ENCODE peak calls at places on chromosomes 1 and 21, in seven cellular contexts. A is SK-N-SH, O is aorta, R is SJSA1, G is astrocyte, T is adrenal gland, S is neural progenitor cell. E is an unnamed sample.

GRCh38 chr1:16162163-16162822 is 6.4 kb upstream of the EPHA2 start:
- DNase-seq in T (no peak), A (no peak), S (peak; percentile 80), G (no peak), O (peak; percentile 73), R (no peak), E (no peak)

GRCh38 chr1:171655215-171656116 is 3.0 kb upstream of the MYOC start:
- DNase-seq in S (peak; percentile 83), G (peak; percentile 10), T (peak; percentile 62), A (peak; percentile 56), O (peak; percentile 93), R (no peak), E (peak; percentile 49)

GRCh38 chr1:24904731-24905354 is 25.2 kb downstream of the RUNX3 start:
- DNase-seq in T (peak; percentile 7), A (no peak), G (no peak), O (peak; percentile 59), R (peak; percentile 37), S (no peak), E (no peak)

GRCh38 chr1:228446849-228447248 is 30.2 kb upstream of the TRIM17 start:
- DNase-seq in S (peak; percentile 55), T (no peak), G (no peak), A (no peak), O (peak; percentile 57), R (no peak), E (no peak)

GRCh38 chr1:57206038-57206437 is 217.8 kb downstream of the DAB1 start:
- DNase-seq in S (peak; percentile 76), A (no peak), R (no peak), G (no peak), O (no peak), T (no peak), E (no peak)

GRCh38 chr1:226763741-226764264 is 24.7 kb upstream of the ITPKB start:
- DNase-seq in O (no peak), A (peak; percentile 33), S (no peak), T (no peak), G (peak; percentile 86), R (peak; percentile 93), E (no peak)

GRCh38 chr1:15676010-15676409 is 8.1 kb upstream of the PLEKHM2 start:
- DNase-seq in S (no peak), T (no peak), O (no peak), A (no peak), R (no peak), G (no peak), E (no peak)

GRCh38 chr1:75720820-75721219 is 3.7 kb upstream of the ACADM start:
- DNase-seq in T (no peak), O (no peak), S (no peak), G (no peak), A (no peak), R (no peak), E (no peak)

GRCh38 chr1:53587252-53587992 is 128.2 kb downstream of the DMRTB1 start:
- DNase-seq in S (no peak), G (no peak), R (peak; percentile 18), A (no peak), T (peak; percentile 2), O (no peak), E (no peak)

GRCh38 chr1:109739738-109740614 is 862 bp downstream of the GSTM3 start:
- DNase-seq in G (peak; percentile 47), S (peak; percentile 89), R (peak; percentile 82), O (peak; percentile 94), T (peak; percentile 55), A (peak; percentile 96), E (peak; percentile 89)

GRCh38 chr1:112172294-112172882 is 182.9 kb upstream of the KCND3 start:
- DNase-seq in S (peak; percentile 90), O (no peak), R (no peak), G (peak; percentile 10), A (no peak), T (peak; percentile 45), E (no peak)

GRCh38 chr21:37244506-37245083 is 22.5 kb downstream of the VPS26C start:
- DNase-seq in O (no peak), T (no peak), S (no peak), A (no peak), R (no peak), G (peak; percentile 23), E (no peak)

GRCh38 chr1:248593226-248593625 is 4.3 kb downstream of the OR2T10 start:
- DNase-seq in S (no peak), T (no peak), O (no peak), A (no peak), G (no peak), R (no peak), E (no peak)
- H3K9me3 ChIP-seq in S (peaks cover 39% of the 10 kb centered on the region), T (no peaks in the 10 kb centered on the region), O (no peaks in the 10 kb centered on the region), A (no peaks in the 10 kb centered on the region), G (peaks cover 15% of the 10 kb centered on the region), R (no peaks in the 10 kb centered on the region), E (no peaks in the 10 kb centered on the region)

GRCh38 chr1:4256351-4256750 is 356.3 kb upstream of the C1orf174 start:
- DNase-seq in O (no peak), A (no peak), S (no peak), T (no peak), R (no peak), G (no peak), E (no peak)
- H3K9me3 ChIP-seq in O (peaks cover 6% of the 10 kb centered on the region), A (no peaks in the 10 kb centered on the region), S (peaks cover 6% of the 10 kb centered on the region), T (peaks cover 12% of the 10 kb centered on the region), R (peaks cover 22% of the 10 kb centered on the region), G (peaks cover 3% of the 10 kb centered on the region), E (peaks cover 21% of the 10 kb centered on the region)

DNA sequence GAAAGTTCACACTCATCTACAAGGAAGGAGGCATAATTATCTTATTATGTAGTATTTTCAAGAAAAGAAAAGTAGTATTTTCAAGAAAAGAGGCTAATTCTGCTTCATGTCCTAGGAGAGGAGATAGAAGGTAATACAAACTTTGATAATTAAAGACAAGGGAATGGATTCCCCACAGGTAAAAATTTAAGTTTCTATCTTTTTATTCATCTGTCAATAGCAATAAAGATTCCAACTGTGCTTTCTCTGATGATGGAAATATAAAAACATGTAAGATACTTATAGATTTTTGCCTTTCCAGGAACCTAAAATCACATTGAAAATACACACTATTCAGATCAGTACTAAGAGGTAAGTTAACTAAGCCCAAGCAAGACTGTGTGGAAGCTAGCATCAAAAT is at the start of gene OR2M2:
- DNase-seq in S (no peak), R (no peak), A (no peak), O (no peak), G (no peak), T (no peak), E (no peak)
- H3K9me3 ChIP-seq in S (peaks cover 30% of the 10 kb centered on the region), R (no peaks in the 10 kb centered on the region), A (no peaks in the 10 kb centered on the region), O (no peaks in the 10 kb centered on the region), G (peaks cover 4% of the 10 kb centered on the region), T (no peaks in the 10 kb centered on the region), E (peaks cover 3% of the 10 kb centered on the region)

DNA sequence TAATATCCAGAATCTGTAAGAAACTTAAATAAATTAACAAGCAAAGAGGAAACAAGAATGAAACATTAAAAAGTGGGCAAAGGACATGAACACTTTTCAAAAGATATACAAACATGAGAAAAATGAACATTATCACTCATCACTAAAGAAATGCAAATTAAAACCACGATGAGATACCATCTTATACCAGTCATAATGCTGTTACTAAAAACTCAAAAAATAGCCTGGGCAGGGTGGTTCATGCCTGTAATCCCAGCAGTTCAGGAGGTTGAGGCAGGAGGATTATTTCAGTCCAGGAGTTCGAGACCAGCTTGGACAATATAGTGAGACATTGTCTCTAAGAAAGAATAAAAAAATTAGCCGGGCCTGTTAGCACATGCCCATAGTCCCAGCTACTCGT is 6.1 kb downstream of the ZNF124 start:
- DNase-seq in T (no peak), A (no peak), G (no peak), S (no peak), O (no peak), R (no peak), E (no peak)
- H3K9me3 ChIP-seq in T (peaks cover 43% of the 10 kb centered on the region), A (peaks cover 56% of the 10 kb centered on the region), G (peaks cover 3% of the 10 kb centered on the region), S (peaks cover 47% of the 10 kb centered on the region), O (peaks cover 3% of the 10 kb centered on the region), R (peaks cover 8% of the 10 kb centered on the region), E (peaks cover 18% of the 10 kb centered on the region)

GRCh38 chr1:46770541-46770940 is 28.3 kb upstream of the CYP4B1 start:
- DNase-seq in A (no peak), T (no peak), O (no peak), G (no peak), R (no peak), S (no peak), E (no peak)
- H3K9me3 ChIP-seq in A (no peaks in the 10 kb centered on the region), T (peaks cover 4% of the 10 kb centered on the region), O (peaks cover 18% of the 10 kb centered on the region), G (peaks cover 18% of the 10 kb centered on the region), R (peaks cover 5% of the 10 kb centered on the region), S (peaks cover 15% of the 10 kb centered on the region), E (peaks cover 23% of the 10 kb centered on the region)

GRCh38 chr1:167912294-167912693 is 1.6 kb downstream of the ADCY10 start:
- DNase-seq in T (no peak), S (no peak), G (no peak), A (no peak), O (no peak), R (no peak), E (no peak)

GRCh38 chr1:167915528-167916102 is 1.7 kb upstream of the ADCY10 start:
- DNase-seq in T (no peak), S (no peak), G (no peak), A (no peak), R (no peak), O (no peak), E (no peak)

GRCh38 chr1:167911413-167911812 is 2.5 kb downstream of the ADCY10 start:
- DNase-seq in A (no peak), G (no peak), T (no peak), R (no peak), O (no peak), S (no peak), E (no peak)

GRCh38 chr1:167916766-167917511 is 3.0 kb upstream of the ADCY10 start:
- DNase-seq in G (no peak), A (no peak), R (no peak), S (no peak), T (no peak), O (no peak), E (no peak)

GRCh38 chr1:167913895-167914502 is at the start of gene ADCY10:
- DNase-seq in T (no peak), S (no peak), R (no peak), G (no peak), A (no peak), O (no peak), E (no peak)
- H3K9me3 ChIP-seq in T (no peaks in the 10 kb centered on the region), S (peaks cover 11% of the 10 kb centered on the region), R (no peaks in the 10 kb centered on the region), G (no peaks in the 10 kb centered on the region), A (no peaks in the 10 kb centered on the region), O (no peaks in the 10 kb centered on the region), E (no peaks in the 10 kb centered on the region)

DNA sequence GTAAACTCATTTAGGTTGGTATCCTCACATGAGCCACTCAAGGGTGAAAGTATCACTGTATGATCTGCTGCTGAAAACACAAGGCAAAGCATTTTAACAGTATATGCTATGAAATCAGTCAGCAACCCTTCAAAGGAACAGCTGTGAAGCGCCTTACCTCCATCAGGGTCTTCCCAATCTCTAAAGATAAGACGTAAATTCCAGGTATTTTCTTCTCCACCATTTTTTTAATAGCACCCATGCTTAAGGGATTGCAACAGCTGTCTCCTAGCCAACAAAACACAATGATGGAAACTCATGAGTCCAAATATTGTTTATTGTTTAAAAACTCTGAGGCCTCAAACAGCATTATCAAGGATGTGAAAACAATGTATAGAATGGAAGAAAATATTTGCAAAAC is 4.8 kb downstream of the PPT1 start:
- DNase-seq in S (no peak), A (no peak), T (no peak), R (no peak), G (no peak), O (no peak), E (no peak)
- H3K9me3 ChIP-seq in S (no peaks in the 10 kb centered on the region), A (no peaks in the 10 kb centered on the region), T (no peaks in the 10 kb centered on the region), R (no peaks in the 10 kb centered on the region), G (no peaks in the 10 kb centered on the region), O (no peaks in the 10 kb centered on the region), E (no peaks in the 10 kb centered on the region)